ENCODE peak calls at places on chromosomes 2 and 18, in four cellular contexts. One of them, this sample, is unnamed.

GRCh38 chr2:201696151-201696659 is 2.2 kb downstream of the MPP4 start:
- DNase-seq in HepG2: no peak
- DNase-seq in GM12878: no peak
- DNase-seq in A549: no peak
- DNase-seq in this sample: no peak

GRCh38 chr2:20593072-20594034 is 57.5 kb downstream of the HS1BP3 start:
- DNase-seq in A549: peak; percentile 82
- DNase-seq in HepG2: peak; percentile 100
- DNase-seq in GM12878: no peak
- DNase-seq in this sample: peak; percentile 87

GRCh38 chr18:42141439-42141838 is 186.4 kb downstream of the PIK3C3 start:
- DNase-seq in A549: no peak
- DNase-seq in GM12878: no peak
- DNase-seq in HepG2: peak; percentile 53
- DNase-seq in this sample: no peak

GRCh38 chr18:7902399-7902839 is 335.3 kb downstream of the PTPRM start:
- DNase-seq in GM12878: no peak
- DNase-seq in HepG2: no peak
- DNase-seq in A549: peak; percentile 55
- DNase-seq in this sample: no peak

GRCh38 chr2:179031731-179032408 is 18.1 kb downstream of the CCDC141 start:
- DNase-seq in HepG2: no peak
- DNase-seq in GM12878: peak; percentile 88
- DNase-seq in A549: no peak
- DNase-seq in this sample: no peak

GRCh38 chr2:223846524-223846923 is 9.1 kb upstream of the AP1S3 start:
- DNase-seq in GM12878: no peak
- DNase-seq in HepG2: no peak
- DNase-seq in A549: no peak
- DNase-seq in this sample: no peak

GRCh38 chr2:239881561-239882320 is 143.4 kb downstream of the NDUFA10 start:
- DNase-seq in GM12878: no peak
- DNase-seq in HepG2: no peak
- DNase-seq in A549: no peak
- DNase-seq in this sample: no peak

GRCh38 chr2:152755029-152755428 is 36.6 kb downstream of the ARL6IP6 start:
- DNase-seq in GM12878: peak; percentile 26
- DNase-seq in HepG2: no peak
- DNase-seq in A549: no peak
- DNase-seq in this sample: peak; percentile 15

GRCh38 chr2:112629224-112629623 is 16.5 kb upstream of the SLC20A1 start:
- DNase-seq in HepG2: no peak
- DNase-seq in A549: no peak
- DNase-seq in GM12878: no peak
- DNase-seq in this sample: no peak

GRCh38 chr2:202178342-202178958 is 59.9 kb downstream of the SUMO1 start:
- DNase-seq in A549: peak; percentile 51
- DNase-seq in HepG2: peak; percentile 58
- DNase-seq in GM12878: peak; percentile 24
- DNase-seq in this sample: peak; percentile 41

DNA sequence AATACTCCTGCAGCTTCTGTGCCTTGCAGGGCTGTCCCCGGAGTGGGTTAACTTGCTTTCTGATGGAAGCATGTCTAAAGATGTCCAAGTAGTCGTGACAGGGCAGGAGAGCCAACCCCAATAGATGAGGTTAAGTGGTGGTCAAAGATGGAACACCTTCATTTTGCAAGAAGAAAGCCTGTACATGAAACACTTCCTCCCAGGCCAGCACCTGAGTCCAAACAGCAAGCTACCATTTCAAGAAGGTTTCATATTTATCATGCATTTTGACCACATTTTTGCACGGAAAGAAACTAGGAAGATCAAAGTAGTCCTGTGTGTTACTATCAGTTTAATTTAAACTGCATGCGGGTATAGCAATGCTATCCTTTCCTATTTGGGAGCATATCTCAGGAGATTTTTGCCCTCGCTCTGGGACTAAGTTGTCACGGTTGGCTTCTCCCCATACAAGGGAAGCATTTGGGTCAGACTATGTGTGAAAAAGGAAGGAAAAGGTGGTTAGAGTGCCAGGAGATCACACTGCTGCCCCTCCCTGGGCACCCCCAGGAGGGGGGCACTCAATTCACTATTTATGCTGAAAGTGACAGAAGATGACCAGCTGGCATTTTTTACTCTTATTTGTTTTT is 187.6 kb downstream of the ZNF521 start:
- DNase-seq in HepG2: no peak
- DNase-seq in A549: no peak
- DNase-seq in GM12878: no peak
- DNase-seq in this sample: no peak
- TF ChIP-seq SMC3 in HepG2: no peak
- TF ChIP-seq SMC3 in A549: no peak
- TF ChIP-seq SMC3 in GM12878: no peak
- TF ChIP-seq SMC3 in this sample: no peak

DNA sequence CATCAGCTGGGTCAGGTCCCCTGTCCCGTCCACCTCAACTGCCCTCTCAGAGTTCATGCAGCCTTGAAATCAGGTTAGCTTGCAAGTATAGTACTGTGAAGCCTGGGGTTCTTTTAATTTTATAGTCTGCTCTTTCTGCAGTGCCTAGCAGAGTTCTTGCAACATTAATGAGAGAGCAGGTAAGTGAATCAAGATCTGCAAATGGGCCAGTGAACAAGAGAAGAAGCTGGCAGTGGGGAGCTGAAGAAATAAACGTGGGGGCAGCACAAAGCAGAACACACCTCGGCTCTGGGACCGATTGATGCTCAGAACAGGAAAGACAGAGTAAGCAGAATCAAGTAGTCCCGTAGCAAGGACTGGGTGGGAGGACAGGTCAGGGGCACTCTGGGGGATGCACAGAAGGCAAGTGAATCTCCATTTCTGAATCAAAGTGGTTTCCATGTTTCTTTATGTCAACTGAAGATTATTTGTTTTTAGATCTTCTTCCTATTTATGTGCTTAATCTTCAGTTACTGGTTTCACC is 675.5 kb downstream of the RNF144A start:
- DNase-seq in GM12878: no peak
- DNase-seq in A549: no peak
- DNase-seq in HepG2: no peak
- DNase-seq in this sample: no peak
- TF ChIP-seq HDAC2 in GM12878: no peak
- TF ChIP-seq HDAC2 in A549: no peak
- TF ChIP-seq HDAC2 in HepG2: no peak
- TF ChIP-seq HDAC2 in this sample: no peak

DNA sequence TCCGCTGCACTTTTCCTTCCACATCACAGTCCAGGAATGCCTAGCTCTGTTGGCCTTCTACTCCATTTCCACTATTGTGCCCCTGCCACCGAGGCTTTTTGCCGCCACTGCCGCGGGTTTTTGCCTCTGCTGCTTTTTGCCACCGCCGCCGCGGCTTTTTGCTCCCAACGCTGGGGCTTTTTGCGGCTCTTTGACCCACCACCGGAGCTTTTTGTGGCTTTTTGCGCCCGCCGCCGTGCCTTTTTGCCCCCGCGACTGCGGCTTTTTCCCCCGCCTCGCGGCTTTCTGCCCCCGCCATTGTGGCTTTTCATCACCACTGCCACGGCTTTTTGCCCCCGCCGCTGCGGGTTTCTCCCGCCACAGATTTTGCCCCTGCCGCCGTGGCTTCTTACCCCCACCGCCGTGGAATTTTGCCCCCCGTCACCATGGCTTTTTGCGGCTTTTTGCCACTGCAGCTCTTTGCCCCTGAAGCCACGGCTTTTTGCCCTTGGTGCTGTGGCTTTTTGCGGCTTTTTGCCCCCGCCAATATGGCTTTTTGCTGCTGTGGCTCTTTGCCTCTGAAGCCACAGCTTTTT is 2798.7 kb upstream of the TEKT4 start:
- DNase-seq in A549: no peak
- DNase-seq in HepG2: no peak
- DNase-seq in GM12878: no peak
- DNase-seq in this sample: peak; percentile 0
- TF ChIP-seq SMC3 in A549: no peak
- TF ChIP-seq SMC3 in HepG2: no peak
- TF ChIP-seq SMC3 in GM12878: no peak
- TF ChIP-seq SMC3 in this sample: no peak

DNA sequence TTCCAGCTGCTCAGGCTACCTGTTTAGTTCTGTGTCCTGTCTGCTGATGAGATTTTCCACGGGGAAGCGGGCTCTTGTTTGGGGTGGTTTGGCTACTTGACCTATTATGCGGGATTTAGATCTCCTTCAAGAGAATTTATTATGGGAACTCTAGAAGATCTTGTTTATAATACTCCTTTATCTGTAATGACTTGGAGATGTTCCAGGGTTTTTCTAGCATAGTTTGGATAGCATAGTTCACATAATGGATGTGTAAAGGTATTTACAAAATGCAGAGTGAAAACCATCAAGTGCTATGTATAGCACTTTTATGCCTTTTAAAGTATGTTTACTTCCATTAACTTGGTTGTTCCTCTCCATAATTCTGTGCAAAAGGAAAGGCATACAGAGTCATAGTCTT is 204.7 kb upstream of the SPRED2 start:
- DNase-seq in GM12878: no peak
- DNase-seq in A549: no peak
- DNase-seq in HepG2: no peak
- DNase-seq in this sample: no peak
- TF ChIP-seq HDAC2 in GM12878: no peak
- TF ChIP-seq HDAC2 in A549: no peak
- TF ChIP-seq HDAC2 in HepG2: no peak
- TF ChIP-seq HDAC2 in this sample: no peak

GRCh38 chr2:118492335-118492734 is 355.1 kb downstream of the EN1 start:
- DNase-seq in A549: no peak
- DNase-seq in HepG2: peak; percentile 23
- DNase-seq in GM12878: no peak
- DNase-seq in this sample: no peak
- TF ChIP-seq SMC3 in A549: peak; percentile 39
- TF ChIP-seq SMC3 in HepG2: no peak
- TF ChIP-seq SMC3 in GM12878: no peak
- TF ChIP-seq SMC3 in this sample: no peak

This sample was measured in K562.